ENCODE peak calls at places on chromosomes 5 and 9, in ten cellular contexts. W is A549, V is SK-N-SH, C is sigmoid colon, I is ovary, M is GM12878, G is transverse colon, A is H1, K is stomach, E is HepG2. Q is an unnamed sample.

GRCh38 chr5:43425965-43426364 is 13.8 kb upstream of the CCL28 start:
- DNase-seq in W (peak; percentile 52), G (no peak), A (no peak), M (no peak), K (peak; percentile 37), I (no peak), V (no peak), E (no peak), C (no peak), Q (no peak)

GRCh38 chr9:134406366-134407122 is 80.3 kb downstream of the RXRA start:
- DNase-seq in K (no peak), M (no peak), G (no peak), V (peak; percentile 58), W (peak; percentile 66), A (no peak), I (no peak), C (no peak), E (no peak), Q (no peak)

GRCh38 chr5:112228672-112229071 is 190.4 kb downstream of the EPB41L4A start:
- DNase-seq in C (peak; percentile 68), E (no peak), M (no peak), W (peak; percentile 90), V (no peak), K (peak; percentile 95), I (peak; percentile 30), G (peak; percentile 88), A (no peak), Q (peak; percentile 67)

GRCh38 chr5:84287964-84288363 is 96.7 kb downstream of the EDIL3 start:
- DNase-seq in A (no peak), K (no peak), I (no peak), E (no peak), M (peak; percentile 23), W (peak; percentile 44), G (no peak), C (no peak), V (no peak), Q (no peak)

GRCh38 chr9:99549441-99549840 is 272.2 kb upstream of the NR4A3 start:
- DNase-seq in V (no peak), C (no peak), A (no peak), I (no peak), M (no peak), W (no peak), E (no peak), G (no peak), K (no peak), Q (no peak)

GRCh38 chr9:134434896-134435506 is 108.7 kb downstream of the RXRA start:
- DNase-seq in W (peak; percentile 88), M (no peak), C (peak; percentile 99), I (peak; percentile 99), E (peak; percentile 97), V (peak; percentile 97), K (peak; percentile 98), G (peak; percentile 91), A (no peak), Q (peak; percentile 97)

GRCh38 chr5:153476767-153477166 is 13.7 kb upstream of the GRIA1 start:
- DNase-seq in E (no peak), I (no peak), A (no peak), M (no peak), G (no peak), V (no peak), C (no peak), W (peak; percentile 5), K (no peak), Q (no peak)

GRCh38 chr9:93020785-93021670 is 37.5 kb upstream of the SUSD3 start:
- DNase-seq in V (no peak), C (peak; percentile 48), I (no peak), G (no peak), W (no peak), K (no peak), A (no peak), E (no peak), M (no peak), Q (no peak)

GRCh38 chr9:134785325-134786108 is 95.1 kb upstream of the FCN2 start:
- DNase-seq in I (no peak), V (peak; percentile 48), G (no peak), M (no peak), E (no peak), K (no peak), A (no peak), C (no peak), W (no peak), Q (no peak)

GRCh38 chr9:70043689-70044449 is at the start of gene MAMDC2:
- DNase-seq in E (no peak), C (peak; percentile 91), M (no peak), I (peak; percentile 66), A (peak; percentile 84), K (peak; percentile 27), G (peak; percentile 42), V (peak; percentile 45), W (no peak), Q (peak; percentile 81)

GRCh38 chr5:33685873-33686550 is 205.8 kb downstream of the ADAMTS12 start:
- DNase-seq in V (no peak), G (no peak), A (peak; percentile 47), W (no peak), C (no peak), K (no peak), I (no peak), E (no peak), M (no peak), Q (no peak)

GRCh38 chr5:17666726-17667235 is 32.5 kb downstream of the TAF11L14 start:
- DNase-seq in A (no peak), V (no peak), C (no peak), I (no peak), G (no peak), K (no peak), W (no peak), M (no peak), E (no peak), Q (no peak)

GRCh38 chr9:109579191-109579948 is 81.3 kb upstream of the PTPN3 start:
- DNase-seq in G (no peak), I (no peak), C (no peak), M (no peak), V (no peak), K (no peak), A (no peak), E (no peak), W (no peak), Q (no peak)

DNA sequence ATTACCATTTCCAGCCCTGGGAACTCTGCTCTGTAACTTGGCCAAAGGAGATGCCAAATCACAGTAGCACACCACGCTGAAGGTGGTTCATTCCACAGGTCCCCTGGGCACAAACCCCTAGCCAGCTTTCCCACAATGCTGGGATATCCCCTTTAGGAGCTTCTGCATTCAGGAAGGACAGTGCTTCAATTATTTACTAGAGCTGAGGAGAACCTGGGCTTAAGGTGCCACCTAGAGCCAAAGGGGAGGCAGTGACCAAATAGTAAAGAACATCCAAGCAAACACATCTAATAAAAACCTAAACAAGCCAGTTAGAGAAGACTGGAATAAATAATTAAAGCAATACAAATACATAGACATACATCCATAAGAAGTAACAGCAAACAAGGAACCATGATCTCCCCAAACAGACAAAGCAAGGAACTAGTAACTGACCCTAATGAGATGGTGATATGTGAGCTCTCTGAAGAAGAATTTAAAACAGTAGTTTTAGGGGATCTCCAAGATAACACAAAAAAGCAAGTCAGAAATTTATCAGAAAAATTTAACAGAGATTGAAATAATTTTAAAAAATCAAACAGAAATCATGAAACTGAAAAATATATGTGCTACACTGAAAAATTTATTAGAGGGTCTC is 14.6 kb downstream of the KIF4B start:
- DNase-seq in M (no peak), A (no peak), E (peak; percentile 52), K (no peak), W (peak; percentile 36), I (no peak), G (no peak), V (no peak), C (no peak), Q (no peak)
- TF ChIP-seq CTCF in M (peak; percentile 34), A (no peak), E (peak; percentile 80), K (no peak), W (peak; percentile 26), I (no peak), G (no peak), V (peak; percentile 18), C (no peak), Q (no peak)

DNA sequence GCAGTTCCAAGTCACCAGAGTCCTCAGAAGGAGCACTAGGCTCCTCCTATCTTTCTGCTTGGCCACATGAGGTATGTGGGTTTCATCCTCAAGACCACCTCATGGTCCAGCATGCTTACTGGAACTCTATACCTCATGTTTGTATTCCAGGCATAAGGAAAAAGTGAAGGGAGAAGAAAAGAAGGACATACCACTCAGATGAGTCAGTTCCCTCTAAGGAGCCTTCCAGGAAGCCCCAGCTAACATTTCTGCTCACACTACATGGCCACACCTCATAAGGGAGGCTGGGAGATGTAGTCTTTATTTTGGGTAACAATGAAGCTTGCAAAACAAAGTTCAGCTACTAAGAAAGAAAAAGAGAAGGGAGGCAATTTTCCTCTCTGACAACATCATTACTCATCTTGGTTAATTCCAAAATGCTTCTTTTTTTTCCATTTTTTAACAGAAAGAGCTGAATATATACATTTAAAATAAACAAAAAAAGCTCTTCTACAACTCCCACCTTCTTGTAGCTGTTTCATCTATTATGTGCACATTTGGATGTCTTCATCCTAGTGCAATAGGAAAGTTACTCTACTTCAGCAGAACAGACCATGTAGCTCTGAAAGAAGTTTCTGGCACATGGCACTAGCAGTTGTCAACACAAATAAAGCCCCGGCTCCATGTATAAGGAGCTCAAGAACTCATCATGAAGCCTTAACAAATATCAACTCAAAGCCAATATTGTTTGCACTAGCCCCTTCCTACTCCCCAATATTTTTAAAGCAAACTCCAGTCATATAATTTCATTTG is 123.5 kb upstream of the CCDC112 start:
- DNase-seq in I (no peak), G (no peak), M (no peak), A (no peak), W (peak; percentile 71), K (no peak), E (no peak), C (no peak), V (no peak), Q (no peak)
- TF ChIP-seq EP300 in I (no peak), G (no peak), M (no peak), A (no peak), W (no peak), K (no peak), E (no peak), C (no peak), V (peak; percentile 21), Q (no peak)

DNA sequence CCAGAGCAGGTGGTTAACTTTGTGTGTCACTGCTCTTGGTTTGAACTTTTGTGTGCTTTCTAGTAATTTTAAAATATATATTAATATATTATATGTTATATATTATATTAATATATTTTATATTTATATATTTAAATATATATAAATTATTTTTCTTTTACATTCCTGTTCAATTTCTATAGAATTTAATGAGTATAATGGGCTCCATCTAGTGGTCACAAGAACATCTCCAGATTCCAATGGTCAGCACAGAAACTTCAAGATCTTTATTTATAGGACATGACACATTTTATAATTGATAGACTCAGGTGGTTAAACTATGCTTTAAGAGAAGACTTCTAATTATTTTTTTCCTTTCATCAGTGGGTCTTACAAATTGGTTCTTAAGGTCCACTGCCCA is 39.1 kb downstream of the COL23A1 start:
- DNase-seq in V (peak; percentile 54), A (no peak), W (peak; percentile 16), I (no peak), K (no peak), E (peak; percentile 18), M (no peak), G (no peak), C (no peak), Q (no peak)
- TF ChIP-seq CTCF in V (peak; percentile 45), A (no peak), W (peak; percentile 35), I (no peak), K (peak; percentile 53), E (peak; percentile 11), M (no peak), G (peak; percentile 49), C (no peak), Q (peak; percentile 33)

GRCh38 chr5:92916036-92916435 is 665.0 kb downstream of the NR2F1-AS1 start:
- DNase-seq in E (peak; percentile 44), I (no peak), M (no peak), G (no peak), W (peak; percentile 16), A (no peak), K (no peak), C (no peak), V (no peak), Q (no peak)
- TF ChIP-seq EP300 in E (no peak), I (no peak), M (no peak), G (no peak), W (no peak), A (no peak), K (no peak), C (no peak), V (no peak), Q (no peak)

Q was measured in suprapubic skin.